ENCODE peak calls at places on chromosomes 7 and 10, in five cellular contexts. Z is ACHN, F is AG08395, Y is NCI-H2171 treated with DMSO at 0.1 percent for 48 hours, W is psoas muscle. A is an unnamed sample.

GRCh38 chr7:5403442-5403841 is 20.2 kb downstream of the TNRC18 start:
- DNase-seq in Z (no peak), F (no peak), W (no peak), Y (no peak), A (no peak)

GRCh38 chr10:101961591-101962498 is 94.1 kb downstream of the ARMH3 start:
- DNase-seq in Y (no peak), F (peak), W (peak), Z (no peak), A (no peak)

GRCh38 chr10:80382989-80383388 is 25.4 kb upstream of the PRXL2A start:
- DNase-seq in Y (peak), F (peak), Z (peak), W (no peak), A (no peak)

GRCh38 chr7:100132697-100133137 is 6.0 kb downstream of the MBLAC1 start:
- DNase-seq in Y (peak), F (peak), W (no peak), Z (peak), A (no peak)

GRCh38 chr7:103985565-103986126 is 3.8 kb downstream of the RELN start:
- DNase-seq in Z (no peak), F (no peak), W (no peak), Y (no peak), A (no peak)

GRCh38 chr10:129719889-129720590 is 244.0 kb downstream of the EBF3 start:
- DNase-seq in W (no peak), F (no peak), Y (no peak), Z (no peak), A (no peak)

GRCh38 chr10:29068302-29068701 is 220.6 kb upstream of the LYZL1 start:
- DNase-seq in Y (no peak), F (no peak), W (no peak), Z (no peak), A (no peak)

GRCh38 chr7:4634166-4634565 is 47.9 kb upstream of the FOXK1 start:
- DNase-seq in F (no peak), Y (no peak), W (no peak), Z (no peak), A (no peak)

GRCh38 chr10:91672021-91672608 is 39.2 kb upstream of the PPP1R3C start:
- DNase-seq in Z (peak), W (no peak), Y (peak), F (peak), A (peak)

GRCh38 chr7:103632005-103632639 is 186.1 kb upstream of the SLC26A5 start:
- DNase-seq in W (no peak), Y (no peak), Z (no peak), F (no peak), A (no peak)

GRCh38 chr10:80500572-80501380 is 36.9 kb upstream of the SH2D4B start:
- DNase-seq in F (no peak), Y (peak), Z (no peak), W (peak), A (peak)

GRCh38 chr10:133045556-133046483 is 41.9 kb upstream of the ADGRA1 start:
- DNase-seq in W (no peak), Z (no peak), F (no peak), Y (no peak), A (peak)

GRCh38 chr10:67697646-67698245 is 1.8 kb upstream of the CTNNA3 start:
- DNase-seq in W (no peak), F (peak), Z (peak), Y (peak), A (no peak)

GRCh38 chr10:49071221-49071761 is 44.0 kb downstream of the VSTM4 start:
- DNase-seq in Z (no peak), W (no peak), Y (no peak), F (peak), A (no peak)

GRCh38 chr7:110841840-110842579 is 248.9 kb upstream of the LRRN3 start:
- DNase-seq in F (no peak), Y (peak), Z (no peak), W (no peak), A (no peak)

GRCh38 chr10:80506189-80506575 is 31.5 kb upstream of the SH2D4B start:
- DNase-seq in Y (no peak), Z (peak), F (no peak), W (no peak), A (peak)

GRCh38 chr7:12584940-12585339 is 14.4 kb downstream of the SCIN start:
- DNase-seq in Y (no peak), F (peak), Z (peak), W (no peak), A (no peak)

GRCh38 chr7:116339564-116339963 is 129.2 kb downstream of the TES start:
- DNase-seq in F (no peak), Y (no peak), Z (peak), W (no peak), A (no peak)

GRCh38 chr10:97830064-97830463 is 19.6 kb upstream of the GOLGA7B start:
- DNase-seq in W (no peak), Y (no peak), Z (no peak), F (no peak), A (no peak)

GRCh38 chr10:51171946-51172345 is 97.7 kb downstream of the PRKG1 start:
- DNase-seq in Z (no peak), W (no peak), Y (no peak), F (no peak), A (no peak)

GRCh38 chr10:35042783-35043182 is 47.4 kb downstream of the CUL2 start:
- DNase-seq in F (no peak), W (no peak), Z (no peak), Y (no peak), A (no peak)

GRCh38 chr10:114482480-114482879 is 78.2 kb upstream of the AFAP1L2 start:
- DNase-seq in Y (no peak), Z (no peak), F (no peak), W (no peak), A (no peak)

GRCh38 chr7:129162732-129163131 is 18.2 kb downstream of the TSPAN33 start:
- DNase-seq in F (no peak), Y (no peak), Z (no peak), W (no peak), A (no peak)

GRCh38 chr10:62527019-62527827 is 153.1 kb downstream of the ZNF365 start:
- DNase-seq in F (no peak), Y (no peak), W (no peak), Z (no peak), A (peak)